ENCODE peak calls at places on chromosome 5, in seven cellular contexts. K is 8988T; P is T-cell; N is stimulated activated CD4-positive, alpha-beta T cell treated with anti-CD3 and anti-CD28 coated beads, Interleukin-12 subunit alpha, Interleukin-12 subunit beta, amount 100 ng/mL, for 48 hours; D is ACHN; E is body of pancreas; B is CD8-positive, alpha-beta T cell. L is an unnamed sample.

GRCh38 chr5:5881294-5881693 is 458.8 kb downstream of the ICE1 start:
- DNase-seq in K (no peak), P (no peak), N (no peak), D (no peak), E (no peak), B (no peak), L (no peak)

GRCh38 chr5:112492291-112492690 is 73.2 kb upstream of the EPB41L4A start:
- DNase-seq in K (peak), P (no peak), N (peak), D (peak), E (peak), B (no peak), L (peak)

GRCh38 chr5:150542933-150543445 is 35.1 kb downstream of the NDST1 start:
- DNase-seq in K (no peak), P (no peak), N (no peak), D (no peak), E (no peak), B (no peak), L (no peak)

GRCh38 chr5:90940227-90940995 is 381.8 kb downstream of the ADGRV1 start:
- DNase-seq in K (no peak), P (peak), N (peak), D (peak), E (peak), B (peak), L (peak)

GRCh38 chr5:150138551-150139265 is 16.9 kb downstream of the PDGFRB start:
- DNase-seq in K (no peak), P (no peak), N (no peak), D (peak), E (peak), B (no peak), L (peak)

GRCh38 chr5:141328231-141328630 is 2.1 kb upstream of the PCDHGA1 start:
- DNase-seq in K (no peak), P (no peak), N (no peak), D (no peak), E (no peak), B (no peak), L (no peak)

GRCh38 chr5:150122158-150122510 is 33.5 kb downstream of the PDGFRB start:
- DNase-seq in K (peak), P (no peak), N (no peak), D (peak), E (no peak), B (no peak), L (no peak)

GRCh38 chr5:160367261-160367660 is 3.2 kb downstream of the C1QTNF2 start:
- DNase-seq in K (no peak), P (no peak), N (no peak), D (no peak), E (no peak), B (no peak), L (no peak)

GRCh38 chr5:14871084-14871572 is 450 bp downstream of the ANKH start:
- DNase-seq in K (peak), P (peak), N (peak), D (no peak), E (peak), B (peak), L (peak)

GRCh38 chr5:15834596-15835245 is 334.7 kb downstream of the FBXL7 start:
- DNase-seq in K (no peak), P (no peak), N (no peak), D (no peak), E (no peak), B (no peak), L (peak)

GRCh38 chr5:16600397-16600796 is 16.4 kb downstream of the RETREG1 start:
- DNase-seq in K (no peak), P (no peak), N (no peak), D (no peak), E (peak), B (no peak), L (peak)

GRCh38 chr5:80654054-80654390 is 430 bp upstream of the MSH3 start:
- DNase-seq in K (peak), P (no peak), N (peak), D (peak), E (no peak), B (no peak), L (no peak)

GRCh38 chr5:67221487-67222242 is 25.1 kb upstream of the CD180 start:
- DNase-seq in K (no peak), P (peak), N (peak), D (no peak), E (no peak), B (peak), L (no peak)

GRCh38 chr5:16450163-16450562 is 15.4 kb downstream of the ZNF622 start:
- DNase-seq in K (no peak), P (no peak), N (no peak), D (no peak), E (no peak), B (no peak), L (no peak)

GRCh38 chr5:142399899-142400298 is 75.1 kb upstream of the SPRY4 start:
- DNase-seq in K (no peak), P (no peak), N (no peak), D (no peak), E (no peak), B (no peak), L (no peak)

GRCh38 chr5:45596320-45596719 is 99.9 kb downstream of the HCN1 start:
- DNase-seq in K (no peak), P (no peak), N (no peak), D (no peak), E (no peak), B (no peak), L (no peak)

GRCh38 chr5:127275641-127276193 is 14.9 kb upstream of the MEGF10 start:
- DNase-seq in K (no peak), P (no peak), N (no peak), D (no peak), E (no peak), B (no peak), L (no peak)

GRCh38 chr5:54917323-54917722 is 68.1 kb downstream of the ESM1 start:
- DNase-seq in K (no peak), P (no peak), N (no peak), D (no peak), E (no peak), B (no peak), L (no peak)

GRCh38 chr5:169566202-169566601 is 17.4 kb upstream of the SPDL1 start:
- DNase-seq in K (no peak), P (no peak), N (no peak), D (no peak), E (no peak), B (no peak), L (no peak)

GRCh38 chr5:58938568-58939424 is 355.9 kb downstream of the RAB3C start:
- DNase-seq in K (no peak), P (no peak), N (no peak), D (no peak), E (no peak), B (no peak), L (no peak)

GRCh38 chr5:23482642-23483041 is 24.8 kb upstream of the PRDM9 start:
- DNase-seq in K (no peak), P (no peak), N (no peak), D (no peak), E (no peak), B (no peak), L (no peak)

GRCh38 chr5:77282337-77283027 is 72.0 kb downstream of the PDE8B start:
- DNase-seq in K (no peak), P (no peak), N (no peak), D (no peak), E (peak), B (no peak), L (peak)

GRCh38 chr5:110726249-110727024 is at the start of gene TMEM232:
- DNase-seq in K (peak), P (peak), N (peak), D (peak), E (peak), B (peak), L (peak)